ENCODE peak calls at places on chromosome 15, in five cellular contexts. O is HepG2, R is GM23338, Z is K562, E is GM12878. B is an unnamed sample.

GRCh38 chr15:57183614-57184344 is 192.5 kb upstream of the CGNL1 start:
- DNase-seq in O (peak; percentile 13), E (no peak), Z (no peak), R (no peak), B (no peak)

GRCh38 chr15:98969126-98969735 is 38.4 kb downstream of the PGPEP1L start:
- DNase-seq in Z (no peak), E (no peak), O (no peak), R (no peak), B (no peak)

GRCh38 chr15:83108266-83109219 is 1.1 kb downstream of the TM6SF1 start:
- DNase-seq in R (peak; percentile 27), E (peak; percentile 24), Z (no peak), O (no peak), B (no peak)

GRCh38 chr15:66456211-66456610 is 41.4 kb downstream of the SNAPC5 start:
- DNase-seq in Z (no peak), O (no peak), R (no peak), E (no peak), B (no peak)

GRCh38 chr15:96504371-96504770 is 173.9 kb downstream of the NR2F2 start:
- DNase-seq in O (no peak), R (no peak), Z (no peak), E (no peak), B (no peak)

GRCh38 chr15:59372352-59373211 is at the start of gene MYO1E:
- DNase-seq in E (peak; percentile 72), O (peak; percentile 96), R (peak; percentile 98), Z (no peak), B (peak; percentile 100)

GRCh38 chr15:77998592-77998991 is 78.9 kb downstream of the TBC1D2B start:
- DNase-seq in E (no peak), Z (no peak), O (no peak), R (no peak), B (no peak)

GRCh38 chr15:96593735-96594134 is 263.2 kb downstream of the NR2F2 start:
- DNase-seq in Z (no peak), R (peak; percentile 47), E (no peak), O (no peak), B (no peak)

GRCh38 chr15:72230197-72231065 is 559 bp downstream of the PKM start:
- DNase-seq in E (peak; percentile 51), O (peak; percentile 81), R (peak; percentile 91), Z (peak; percentile 83), B (peak; percentile 74)

GRCh38 chr15:89812126-89812846 is 2.4 kb downstream of the ANPEP start:
- DNase-seq in O (peak; percentile 56), E (no peak), Z (no peak), R (no peak), B (peak; percentile 31)

GRCh38 chr15:96335429-96335807 is 4.9 kb downstream of the NR2F2 start:
- DNase-seq in Z (no peak), E (no peak), O (peak; percentile 14), R (peak; percentile 75), B (no peak)

GRCh38 chr15:74200871-74201419 is 1.6 kb downstream of the STRA6 start:
- DNase-seq in O (no peak), E (no peak), Z (no peak), R (no peak), B (no peak)

GRCh38 chr15:98876461-98877369 is 130.9 kb downstream of the PGPEP1L start:
- DNase-seq in E (no peak), O (no peak), Z (no peak), R (no peak), B (no peak)

GRCh38 chr15:33218071-33218491 is 23.6 kb upstream of the FMN1 start:
- DNase-seq in O (no peak), Z (no peak), R (no peak), E (no peak), B (no peak)

GRCh38 chr15:88090406-88091085 is 166.0 kb downstream of the NTRK3 start:
- DNase-seq in O (no peak), Z (no peak), E (no peak), R (no peak), B (no peak)

GRCh38 chr15:68962464-68962863 is 32.1 kb downstream of the SPESP1 start:
- DNase-seq in Z (no peak), E (no peak), R (no peak), O (no peak), B (no peak)

GRCh38 chr15:96340611-96341464 is 10.3 kb downstream of the NR2F2 start:
- DNase-seq in Z (no peak), O (no peak), E (no peak), R (peak; percentile 82), B (peak; percentile 86)

GRCh38 chr15:50496692-50497091 is 49.8 kb downstream of the USP50 start:
- DNase-seq in O (no peak), Z (no peak), R (no peak), E (no peak), B (no peak)

GRCh38 chr15:62622775-62623174 is 419.8 kb upstream of the TPM1 start:
- DNase-seq in O (no peak), E (no peak), Z (no peak), R (no peak), B (no peak)

GRCh38 chr15:101372149-101372577 is 77.1 kb upstream of the SNRPA1 start:
- DNase-seq in O (no peak), E (no peak), Z (no peak), R (no peak), B (no peak)

GRCh38 chr15:86505951-86506350 is 426.3 kb downstream of the AGBL1 start:
- DNase-seq in O (no peak), Z (no peak), E (no peak), R (no peak), B (no peak)

GRCh38 chr15:57640935-57641682 is 49.4 kb downstream of the MYZAP start:
- DNase-seq in E (no peak), R (peak; percentile 59), Z (peak; percentile 43), O (peak; percentile 26), B (peak; percentile 40)

GRCh38 chr15:40266828-40267304 is 16.0 kb downstream of the ANKRD63 start:
- DNase-seq in R (no peak), O (peak; percentile 21), Z (peak; percentile 90), E (no peak), B (peak; percentile 85)

GRCh38 chr15:74327756-74328155 is 39.7 kb downstream of the CYP11A1 start:
- DNase-seq in O (no peak), E (no peak), R (no peak), Z (no peak), B (no peak)

GRCh38 chr15:69127226-69127625 is 33.2 kb upstream of the GLCE start:
- DNase-seq in O (no peak), R (no peak), E (no peak), Z (no peak), B (no peak)

GRCh38 chr15:66840615-66841014 is 138.6 kb downstream of the SMAD6 start:
- DNase-seq in E (no peak), O (no peak), Z (no peak), R (no peak), B (no peak)

GRCh38 chr15:25797511-25798206 is 65.5 kb downstream of the ATP10A start:
- DNase-seq in E (no peak), R (no peak), Z (no peak), O (no peak), B (no peak)

GRCh38 chr15:75022808-75023193 is 589 bp upstream of the PPCDC start:
- DNase-seq in E (no peak), O (no peak), R (no peak), Z (peak; percentile 45), B (no peak)

GRCh38 chr15:92809880-92810361 is 90.2 kb upstream of the CHD2 start:
- DNase-seq in E (no peak), Z (peak; percentile 57), O (no peak), R (no peak), B (peak; percentile 65)

GRCh38 chr15:39704684-39705083 is 78.0 kb downstream of the FSIP1 start:
- DNase-seq in Z (peak; percentile 70), R (peak; percentile 39), O (no peak), E (no peak), B (peak; percentile 29)

GRCh38 chr15:56532766-56533455 is 68.0 kb upstream of the MNS1 start:
- DNase-seq in Z (no peak), R (no peak), O (no peak), E (no peak), B (no peak)

GRCh38 chr15:49082960-49083359 is 36.7 kb upstream of the SECISBP2L start:
- DNase-seq in Z (no peak), E (no peak), O (no peak), R (no peak), B (no peak)

GRCh38 chr15:49084285-49084570 is 38.0 kb upstream of the SECISBP2L start:
- DNase-seq in O (no peak), Z (no peak), R (no peak), E (no peak), B (no peak)

GRCh38 chr15:49083471-49084284 is 37.4 kb upstream of the SECISBP2L start:
- DNase-seq in Z (no peak), E (no peak), R (no peak), O (no peak), B (no peak)

GRCh38 chr15:49075876-49076275 is 29.6 kb upstream of the SECISBP2L start:
- DNase-seq in Z (no peak), R (no peak), O (no peak), E (no peak), B (no peak)

DNA sequence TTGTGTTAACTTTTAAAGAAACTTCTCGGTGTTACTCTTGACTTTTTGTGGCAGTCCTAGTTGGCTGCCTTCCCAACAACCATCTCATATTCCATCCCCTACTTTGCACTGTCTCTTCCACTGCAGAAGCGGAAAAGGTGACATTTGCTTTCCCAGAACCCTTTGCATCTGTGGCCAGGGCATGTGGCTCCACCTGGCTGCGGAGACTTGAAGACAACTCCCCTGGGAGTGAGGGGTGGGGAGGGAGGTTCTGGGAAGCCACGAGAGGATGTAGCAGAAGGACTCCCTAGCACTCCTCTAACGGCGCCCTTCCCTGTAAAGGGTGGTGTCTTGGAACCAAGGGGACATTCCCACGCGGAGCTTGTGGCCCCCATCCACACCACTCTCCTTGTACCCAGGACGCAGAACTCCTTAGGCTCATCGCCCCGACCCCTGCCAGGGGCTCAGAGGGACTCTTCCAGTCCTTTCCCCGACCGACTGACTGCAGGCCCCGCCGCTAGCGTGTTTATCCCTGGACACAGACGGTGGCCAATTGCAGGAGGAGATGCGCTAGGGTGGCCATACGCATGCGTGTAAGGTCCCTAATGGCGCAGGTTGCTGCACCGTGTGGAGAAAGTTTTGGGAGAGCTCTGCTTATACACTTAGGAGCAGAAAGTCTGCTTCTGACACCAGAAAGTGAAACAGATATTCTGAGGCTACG is 33.2 kb upstream of the SECISBP2L start:
- DNase-seq in O (no peak), Z (peak; percentile 20), E (no peak), R (peak; percentile 42), B (no peak)
- TF ChIP-seq JUNB in O (no peak), Z (no peak), E (no peak), R (no peak), B (no peak)

DNA sequence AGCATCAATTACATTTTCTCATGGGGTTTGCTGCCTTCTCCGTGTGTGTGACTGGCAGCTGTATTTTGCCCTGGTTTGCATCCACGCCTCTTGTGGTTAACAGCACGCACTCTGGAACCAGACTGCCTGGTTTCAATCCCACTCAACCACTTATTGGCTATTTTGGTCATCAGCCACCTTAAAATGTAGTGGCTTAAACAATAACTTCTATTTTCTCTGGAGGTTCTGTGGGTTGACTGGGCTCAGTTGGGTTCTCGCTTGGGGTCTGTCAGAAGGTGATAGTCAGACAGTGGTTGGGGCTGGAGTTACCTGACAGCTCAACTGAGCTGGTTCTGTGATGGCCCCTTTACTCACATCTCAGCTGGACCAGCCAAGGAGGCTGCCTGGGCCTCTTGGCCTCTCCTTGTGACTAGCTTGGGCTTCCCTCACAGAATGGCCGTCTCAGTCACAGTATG is 36.8 kb downstream of the EHD4 start:
- DNase-seq in R (no peak), E (no peak), Z (no peak), O (no peak), B (no peak)
- H3K4me1 ChIP-seq in R (peaks cover 18% of the 10 kb centered on the region), E (peaks cover 41% of the 10 kb centered on the region), Z (peaks cover 10% of the 10 kb centered on the region), O (peaks cover 3% of the 10 kb centered on the region), B (peaks cover 51% of the 10 kb centered on the region)

GRCh38 chr15:100338971-100339444 is 2.8 kb downstream of the ADAMTS17 start:
- DNase-seq in R (peak; percentile 89), Z (no peak), E (no peak), O (peak; percentile 30), B (peak; percentile 26)
- TF ChIP-seq JUNB in R (no peak), Z (no peak), E (no peak), O (no peak), B (no peak)

GRCh38 chr15:64878708-64879107 is 33.0 kb upstream of the ANKDD1A start:
- DNase-seq in Z (no peak), E (no peak), O (no peak), R (no peak), B (no peak)
- H3K4me1 ChIP-seq in Z (no peaks in the 10 kb centered on the region), E (peaks cover 27% of the 10 kb centered on the region), O (peaks cover 3% of the 10 kb centered on the region), R (peaks cover 19% of the 10 kb centered on the region), B (peaks cover 15% of the 10 kb centered on the region)